ENCODE peak calls at places on chromosomes 3 and 15, in four cellular contexts. One of them, this sample, is unnamed.

GRCh38 chr15:42890161-42890913 is 30.2 kb downstream of the TTBK2 start:
- DNase-seq in HepG2: peak; percentile 16
- DNase-seq in K562: no peak
- DNase-seq in WTC11: no peak
- DNase-seq in this sample: no peak

GRCh38 chr3:99159220-99159762 is 257.8 kb upstream of the DCBLD2 start:
- DNase-seq in HepG2: no peak
- DNase-seq in K562: no peak
- DNase-seq in WTC11: no peak
- DNase-seq in this sample: no peak

GRCh38 chr15:35886765-35887164 is 340.8 kb upstream of the DPH6 start:
- DNase-seq in K562: no peak
- DNase-seq in WTC11: no peak
- DNase-seq in HepG2: no peak
- DNase-seq in this sample: peak; percentile 20

GRCh38 chr15:77071338-77072223 is 672 bp upstream of the TSPAN3 start:
- DNase-seq in K562: no peak
- DNase-seq in WTC11: no peak
- DNase-seq in HepG2: no peak
- DNase-seq in this sample: no peak

GRCh38 chr15:20386198-20386597 is 155.4 kb downstream of the GOLGA6L6 start:
- DNase-seq in HepG2: no peak
- DNase-seq in WTC11: no peak
- DNase-seq in K562: no peak
- DNase-seq in this sample: no peak

GRCh38 chr3:4284865-4285264 is 18.3 kb upstream of the SETMAR start:
- DNase-seq in HepG2: no peak
- DNase-seq in WTC11: no peak
- DNase-seq in K562: no peak
- DNase-seq in this sample: no peak

GRCh38 chr15:34855397-34855796 is 60.0 kb upstream of the ACTC1 start:
- DNase-seq in WTC11: no peak
- DNase-seq in K562: no peak
- DNase-seq in HepG2: no peak
- DNase-seq in this sample: peak; percentile 25

GRCh38 chr15:76181705-76182107 is 121.9 kb downstream of the TMEM266 start:
- DNase-seq in K562: no peak
- DNase-seq in HepG2: no peak
- DNase-seq in WTC11: no peak
- DNase-seq in this sample: no peak

GRCh38 chr3:42699511-42699971 is 3.1 kb downstream of the HHATL start:
- DNase-seq in WTC11: no peak
- DNase-seq in HepG2: no peak
- DNase-seq in K562: peak; percentile 10
- DNase-seq in this sample: peak; percentile 27

GRCh38 chr3:149589332-149589731 is 68.5 kb downstream of the WWTR1 start:
- DNase-seq in K562: no peak
- DNase-seq in WTC11: no peak
- DNase-seq in HepG2: no peak
- DNase-seq in this sample: no peak

GRCh38 chr15:56798639-56799038 is 65.3 kb upstream of the ZNF280D start:
- DNase-seq in WTC11: no peak
- DNase-seq in K562: no peak
- DNase-seq in HepG2: no peak
- DNase-seq in this sample: no peak

GRCh38 chr15:47900731-47901130 is 183.4 kb downstream of the SEMA6D start:
- DNase-seq in HepG2: no peak
- DNase-seq in K562: no peak
- DNase-seq in WTC11: no peak
- DNase-seq in this sample: no peak

GRCh38 chr3:191068946-191069813 is 129.9 kb upstream of the OSTN start:
- DNase-seq in HepG2: no peak
- DNase-seq in WTC11: no peak
- DNase-seq in K562: no peak
- DNase-seq in this sample: no peak

GRCh38 chr3:153768559-153769469 is 352.4 kb upstream of the ARHGEF26 start:
- DNase-seq in WTC11: peak; percentile 44
- DNase-seq in HepG2: peak; percentile 30
- DNase-seq in K562: peak; percentile 43
- DNase-seq in this sample: peak; percentile 40

GRCh38 chr3:98900265-98901031 is 1.0 kb downstream of the DCBLD2 start:
- DNase-seq in HepG2: no peak
- DNase-seq in K562: no peak
- DNase-seq in WTC11: no peak
- DNase-seq in this sample: peak; percentile 5

GRCh38 chr3:45777753-45778386 is 18.5 kb downstream of the SLC6A20 start:
- DNase-seq in WTC11: no peak
- DNase-seq in K562: no peak
- DNase-seq in HepG2: no peak
- DNase-seq in this sample: no peak

GRCh38 chr3:124832782-124833709 is 54.1 kb downstream of the ITGB5 start:
- DNase-seq in WTC11: no peak
- DNase-seq in HepG2: no peak
- DNase-seq in K562: no peak
- DNase-seq in this sample: no peak

GRCh38 chr3:124829819-124830554 is 57.2 kb downstream of the ITGB5 start:
- DNase-seq in K562: no peak
- DNase-seq in WTC11: no peak
- DNase-seq in HepG2: peak; percentile 56
- DNase-seq in this sample: no peak

GRCh38 chr3:124826703-124827102 is 60.5 kb downstream of the ITGB5 start:
- DNase-seq in K562: no peak
- DNase-seq in WTC11: no peak
- DNase-seq in HepG2: no peak
- DNase-seq in this sample: no peak

GRCh38 chr3:124831631-124832184 is 55.5 kb downstream of the ITGB5 start:
- DNase-seq in K562: peak; percentile 27
- DNase-seq in WTC11: no peak
- DNase-seq in HepG2: no peak
- DNase-seq in this sample: no peak

GRCh38 chr3:124829175-124829818 is 57.9 kb downstream of the ITGB5 start:
- DNase-seq in HepG2: no peak
- DNase-seq in WTC11: no peak
- DNase-seq in K562: no peak
- DNase-seq in this sample: no peak
- TF ChIP-seq FOXJ3 in HepG2: no peak
- TF ChIP-seq FOXJ3 in WTC11: no peak
- TF ChIP-seq FOXJ3 in K562: no peak
- TF ChIP-seq FOXJ3 in this sample: no peak

GRCh38 chr3:160553829-160554228 is 11.5 kb downstream of the KPNA4 start:
- DNase-seq in HepG2: no peak
- DNase-seq in K562: no peak
- DNase-seq in WTC11: no peak
- DNase-seq in this sample: no peak
- TF ChIP-seq FOXJ3 in HepG2: no peak
- TF ChIP-seq FOXJ3 in K562: no peak
- TF ChIP-seq FOXJ3 in WTC11: no peak
- TF ChIP-seq FOXJ3 in this sample: no peak

GRCh38 chr3:146594843-146595482 is 10.2 kb downstream of the PLSCR5 start:
- DNase-seq in HepG2: peak; percentile 12
- DNase-seq in K562: peak; percentile 5
- DNase-seq in WTC11: no peak
- DNase-seq in this sample: no peak
- TF ChIP-seq FOXJ3 in HepG2: no peak
- TF ChIP-seq FOXJ3 in K562: no peak
- TF ChIP-seq FOXJ3 in WTC11: no peak
- TF ChIP-seq FOXJ3 in this sample: no peak

DNA sequence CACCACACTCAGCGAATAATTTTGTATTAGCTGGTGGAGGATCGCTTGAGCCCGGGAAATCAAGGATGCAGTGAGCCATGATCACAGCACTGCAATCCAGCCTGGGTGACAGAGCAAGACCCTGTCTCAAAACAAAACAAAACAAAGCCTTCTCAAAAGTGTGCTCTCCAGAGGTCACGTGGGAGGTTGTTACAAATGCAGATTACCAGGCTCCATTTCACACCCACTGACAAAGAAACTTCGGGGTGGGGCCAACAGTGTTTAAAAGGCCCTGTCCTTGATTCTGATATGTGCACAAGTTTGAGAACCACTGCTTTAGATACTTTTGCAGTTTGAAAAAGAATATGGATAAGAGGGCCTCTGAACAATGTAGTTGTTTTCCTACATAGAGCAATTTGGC is 80.5 kb downstream of the UBE2E2 start:
- DNase-seq in K562: no peak
- DNase-seq in HepG2: no peak
- DNase-seq in WTC11: no peak
- DNase-seq in this sample: no peak
- TF ChIP-seq FOXJ3 in K562: no peak
- TF ChIP-seq FOXJ3 in HepG2: no peak
- TF ChIP-seq FOXJ3 in WTC11: no peak
- TF ChIP-seq FOXJ3 in this sample: no peak

DNA sequence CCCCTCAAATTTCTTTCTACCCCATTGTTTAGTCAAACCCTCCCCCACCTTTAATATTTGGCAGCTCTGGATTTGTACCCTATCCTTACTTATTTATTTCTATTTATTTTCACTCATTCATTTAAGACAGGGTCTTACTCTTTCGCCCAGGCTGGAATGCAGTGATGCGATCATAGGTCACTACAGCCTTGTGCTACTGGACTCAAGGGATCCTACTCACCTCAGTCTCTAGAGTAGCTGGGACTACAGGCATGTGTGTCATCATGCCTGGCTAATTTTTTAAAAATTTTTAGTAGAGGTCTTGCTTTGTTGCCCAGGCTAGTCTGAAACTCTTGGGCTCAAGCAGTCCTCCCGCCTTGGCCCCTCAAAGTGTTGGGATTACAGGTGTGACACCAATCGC is 35.4 kb downstream of the ARIH1 start:
- DNase-seq in K562: no peak
- DNase-seq in WTC11: no peak
- DNase-seq in HepG2: no peak
- DNase-seq in this sample: no peak
- TF ChIP-seq FOXJ3 in K562: no peak
- TF ChIP-seq FOXJ3 in WTC11: no peak
- TF ChIP-seq FOXJ3 in HepG2: no peak
- TF ChIP-seq FOXJ3 in this sample: no peak

GRCh38 chr3:13545952-13546454 is 2.9 kb upstream of the FBLN2 start:
- DNase-seq in WTC11: no peak
- DNase-seq in HepG2: no peak
- DNase-seq in K562: no peak
- DNase-seq in this sample: no peak

GRCh38 chr3:13543251-13543650 is 5.7 kb upstream of the FBLN2 start:
- DNase-seq in WTC11: no peak
- DNase-seq in K562: no peak
- DNase-seq in HepG2: no peak
- DNase-seq in this sample: no peak

GRCh38 chr3:13544951-13545651 is 3.8 kb upstream of the FBLN2 start:
- DNase-seq in K562: no peak
- DNase-seq in HepG2: no peak
- DNase-seq in WTC11: no peak
- DNase-seq in this sample: no peak

GRCh38 chr3:13542142-13542541 is 6.8 kb upstream of the FBLN2 start:
- DNase-seq in K562: no peak
- DNase-seq in HepG2: no peak
- DNase-seq in WTC11: no peak
- DNase-seq in this sample: no peak

GRCh38 chr3:13544293-13544831 is 4.6 kb upstream of the FBLN2 start:
- DNase-seq in HepG2: no peak
- DNase-seq in WTC11: no peak
- DNase-seq in K562: no peak
- DNase-seq in this sample: no peak
- TF ChIP-seq FOXJ3 in HepG2: no peak
- TF ChIP-seq FOXJ3 in WTC11: no peak
- TF ChIP-seq FOXJ3 in K562: no peak
- TF ChIP-seq FOXJ3 in this sample: no peak

GRCh38 chr3:106119691-106120090 is 250.9 kb upstream of the CBLB start:
- DNase-seq in WTC11: no peak
- DNase-seq in K562: no peak
- DNase-seq in HepG2: no peak
- DNase-seq in this sample: no peak
- TF ChIP-seq FOXJ3 in WTC11: no peak
- TF ChIP-seq FOXJ3 in K562: no peak
- TF ChIP-seq FOXJ3 in HepG2: no peak
- TF ChIP-seq FOXJ3 in this sample: no peak

GRCh38 chr3:25468866-25469319 is 40.8 kb downstream of the RARB start:
- DNase-seq in K562: no peak
- DNase-seq in HepG2: no peak
- DNase-seq in WTC11: peak; percentile 25
- DNase-seq in this sample: peak; percentile 23
- TF ChIP-seq FOXJ3 in K562: no peak
- TF ChIP-seq FOXJ3 in HepG2: no peak
- TF ChIP-seq FOXJ3 in WTC11: no peak
- TF ChIP-seq FOXJ3 in this sample: no peak

DNA sequence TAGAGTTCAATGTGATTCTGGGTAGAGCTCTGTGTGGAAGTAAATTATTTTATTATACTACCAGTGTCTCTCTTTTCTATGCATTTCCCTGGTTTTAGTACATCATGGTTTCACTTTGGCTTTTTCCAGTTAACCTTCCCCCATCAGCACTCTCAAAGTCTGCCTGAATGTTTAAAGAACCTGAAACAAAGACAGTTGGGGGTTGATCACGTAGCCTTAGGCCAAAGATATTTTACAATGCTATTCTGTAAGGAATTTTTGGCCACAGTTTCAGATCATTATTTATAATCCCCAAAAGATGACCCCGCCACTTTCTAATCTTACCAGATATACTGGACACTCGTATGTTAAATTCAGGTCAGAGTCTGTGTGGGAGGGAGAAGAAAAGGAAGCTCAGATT is 156.3 kb upstream of the TMC3 start:
- DNase-seq in WTC11: no peak
- DNase-seq in K562: no peak
- DNase-seq in HepG2: no peak
- DNase-seq in this sample: no peak
- TF ChIP-seq FOXJ3 in WTC11: no peak
- TF ChIP-seq FOXJ3 in K562: no peak
- TF ChIP-seq FOXJ3 in HepG2: no peak
- TF ChIP-seq FOXJ3 in this sample: no peak

GRCh38 chr3:158846803-158847465 is 45.1 kb downstream of the MFSD1 start:
- DNase-seq in K562: no peak
- DNase-seq in HepG2: no peak
- DNase-seq in WTC11: no peak
- DNase-seq in this sample: no peak

GRCh38 chr3:158847885-158848284 is 46.0 kb downstream of the MFSD1 start:
- DNase-seq in WTC11: no peak
- DNase-seq in HepG2: no peak
- DNase-seq in K562: no peak
- DNase-seq in this sample: no peak

GRCh38 chr3:158849747-158850146 is 47.9 kb downstream of the MFSD1 start:
- DNase-seq in HepG2: no peak
- DNase-seq in WTC11: no peak
- DNase-seq in K562: no peak
- DNase-seq in this sample: no peak

GRCh38 chr3:158845748-158846350 is 44.0 kb downstream of the MFSD1 start:
- DNase-seq in K562: peak; percentile 70
- DNase-seq in WTC11: peak; percentile 22
- DNase-seq in HepG2: peak; percentile 41
- DNase-seq in this sample: peak; percentile 68

GRCh38 chr3:158847466-158847849 is 45.6 kb downstream of the MFSD1 start:
- DNase-seq in HepG2: no peak
- DNase-seq in K562: no peak
- DNase-seq in WTC11: no peak
- DNase-seq in this sample: no peak
- TF ChIP-seq FOXJ3 in HepG2: no peak
- TF ChIP-seq FOXJ3 in K562: no peak
- TF ChIP-seq FOXJ3 in WTC11: no peak
- TF ChIP-seq FOXJ3 in this sample: no peak

This sample was measured in SK-N-SH.